ENCODE peak calls at places on chromosome 14, in eight cellular contexts. K is mammary epithelial cell; X is IMR-90; P is GM19239; G is NCI-H1436; R is stimulated activated CD4-positive, alpha-beta T cell treated with anti-CD3 and anti-CD28 coated beads, Interleukin-15, amount 100 ng/mL, for 24 hours; W is bronchial epithelial cell; N is COR-L47. I is an unnamed sample.

GRCh38 chr14:44530482-44530881 is 23.4 kb upstream of the FSCB start:
- DNase-seq in K (no peak), X (no peak), P (no peak), G (no peak), R (no peak), W (no peak), N (no peak), I (no peak)

GRCh38 chr14:65403231-65403630 is 9.3 kb upstream of the FUT8 start:
- DNase-seq in K (peak; percentile 50), X (no peak), P (no peak), G (no peak), R (no peak), W (peak; percentile 29), N (no peak), I (no peak)

GRCh38 chr14:100172811-100173210 is 13.4 kb upstream of the DEGS2 start:
- DNase-seq in K (no peak), X (no peak), P (no peak), G (no peak), R (no peak), W (no peak), N (no peak), I (no peak)

GRCh38 chr14:48690349-48690748 is 895.8 kb downstream of the RPS29 start:
- DNase-seq in K (no peak), X (peak; percentile 10), P (no peak), G (no peak), R (no peak), W (no peak), N (no peak), I (no peak)

GRCh38 chr14:69886843-69887242 is 7.6 kb downstream of the SMOC1 start:
- DNase-seq in K (peak; percentile 80), X (peak; percentile 85), P (no peak), G (no peak), R (no peak), W (peak; percentile 67), N (no peak), I (no peak)

GRCh38 chr14:32249780-32250179 is 46.7 kb upstream of the RNU6-8 start:
- DNase-seq in K (peak; percentile 49), X (no peak), P (no peak), G (no peak), R (no peak), W (peak; percentile 84), N (no peak), I (no peak)

GRCh38 chr14:105487986-105488777 is 1.5 kb downstream of the CRIP1 start:
- DNase-seq in K (no peak), X (no peak), P (no peak), G (no peak), R (no peak), W (no peak), N (no peak), I (no peak)

GRCh38 chr14:33646692-33647260 is 304.1 kb downstream of the EGLN3 start:
- DNase-seq in K (peak; percentile 84), X (peak; percentile 49), P (no peak), G (no peak), R (no peak), W (peak; percentile 89), N (no peak), I (no peak)

GRCh38 chr14:72666610-72667009 is 227.3 kb downstream of the DPF3 start:
- DNase-seq in K (peak; percentile 90), X (peak; percentile 89), P (no peak), G (no peak), R (no peak), W (peak; percentile 91), N (no peak), I (no peak)

I was measured in WERI-Rb-1.